ENCODE peak calls at places on chromosome 9, in eight cellular contexts. One of them, this sample, is unnamed.

GRCh38 chr9:84744195-84744594 is 74.7 kb downstream of the NTRK2 start:
- DNase-seq in GM12891: no peak
- DNase-seq in endothelial cell of umbilical vein: no peak
- DNase-seq in breast epithelium: no peak
- DNase-seq in stomach: no peak
- DNase-seq in H1: no peak
- DNase-seq in esophagus muscularis mucosa: no peak
- DNase-seq in H54: no peak
- DNase-seq in this sample: no peak

GRCh38 chr9:8845376-8845775 is 1045.8 kb upstream of the DMAC1 start:
- DNase-seq in H54: no peak
- DNase-seq in breast epithelium: no peak
- DNase-seq in GM12891: no peak
- DNase-seq in endothelial cell of umbilical vein: no peak
- DNase-seq in esophagus muscularis mucosa: no peak
- DNase-seq in stomach: no peak
- DNase-seq in H1: no peak
- DNase-seq in this sample: no peak

GRCh38 chr9:15191358-15191757 is 115.7 kb downstream of the TTC39B start:
- DNase-seq in H54: no peak
- DNase-seq in H1: no peak
- DNase-seq in GM12891: no peak
- DNase-seq in endothelial cell of umbilical vein: no peak
- DNase-seq in stomach: no peak
- DNase-seq in esophagus muscularis mucosa: no peak
- DNase-seq in breast epithelium: no peak
- DNase-seq in this sample: no peak

GRCh38 chr9:127828262-127829031 is 25.8 kb downstream of the FPGS start:
- DNase-seq in esophagus muscularis mucosa: peak
- DNase-seq in GM12891: no peak
- DNase-seq in endothelial cell of umbilical vein: peak
- DNase-seq in stomach: peak
- DNase-seq in H1: peak
- DNase-seq in breast epithelium: peak
- DNase-seq in H54: no peak
- DNase-seq in this sample: peak

GRCh38 chr9:110049699-110050450 is 158.1 kb downstream of the C9orf152 start:
- DNase-seq in stomach: peak
- DNase-seq in H1: peak
- DNase-seq in GM12891: no peak
- DNase-seq in H54: no peak
- DNase-seq in endothelial cell of umbilical vein: no peak
- DNase-seq in esophagus muscularis mucosa: no peak
- DNase-seq in breast epithelium: no peak
- DNase-seq in this sample: peak

GRCh38 chr9:6348766-6349165 is 20.6 kb downstream of the TPD52L3 start:
- DNase-seq in breast epithelium: no peak
- DNase-seq in GM12891: no peak
- DNase-seq in H54: no peak
- DNase-seq in H1: no peak
- DNase-seq in endothelial cell of umbilical vein: no peak
- DNase-seq in esophagus muscularis mucosa: no peak
- DNase-seq in stomach: no peak
- DNase-seq in this sample: no peak

GRCh38 chr9:37682951-37683350 is 32.2 kb downstream of the FRMPD1 start:
- DNase-seq in H1: no peak
- DNase-seq in breast epithelium: no peak
- DNase-seq in stomach: no peak
- DNase-seq in endothelial cell of umbilical vein: no peak
- DNase-seq in H54: no peak
- DNase-seq in esophagus muscularis mucosa: no peak
- DNase-seq in GM12891: no peak
- DNase-seq in this sample: no peak

GRCh38 chr9:33125441-33125840 is 41.7 kb downstream of the B4GALT1 start:
- DNase-seq in stomach: no peak
- DNase-seq in H1: no peak
- DNase-seq in H54: no peak
- DNase-seq in breast epithelium: no peak
- DNase-seq in GM12891: no peak
- DNase-seq in esophagus muscularis mucosa: no peak
- DNase-seq in endothelial cell of umbilical vein: no peak
- DNase-seq in this sample: no peak

GRCh38 chr9:123562844-123563346 is 206.9 kb downstream of the CRB2 start:
- DNase-seq in stomach: no peak
- DNase-seq in esophagus muscularis mucosa: no peak
- DNase-seq in GM12891: peak
- DNase-seq in H54: peak
- DNase-seq in breast epithelium: no peak
- DNase-seq in H1: no peak
- DNase-seq in endothelial cell of umbilical vein: no peak
- DNase-seq in this sample: no peak

GRCh38 chr9:134024828-134025605 is at the start of gene BRD3OS:
- DNase-seq in breast epithelium: peak
- DNase-seq in esophagus muscularis mucosa: peak
- DNase-seq in H54: peak
- DNase-seq in endothelial cell of umbilical vein: peak
- DNase-seq in stomach: peak
- DNase-seq in GM12891: peak
- DNase-seq in H1: peak
- DNase-seq in this sample: peak
- TF ChIP-seq POLR2A in breast epithelium: no peak
- TF ChIP-seq POLR2A in esophagus muscularis mucosa: no peak
- TF ChIP-seq POLR2A in H54: peak
- TF ChIP-seq POLR2A in endothelial cell of umbilical vein: peak
- TF ChIP-seq POLR2A in stomach: no peak
- TF ChIP-seq POLR2A in GM12891: no peak
- TF ChIP-seq POLR2A in H1: no peak
- TF ChIP-seq POLR2A in this sample: no peak

GRCh38 chr9:35904966-35905781 is 828 bp upstream of the HRCT1 start:
- DNase-seq in endothelial cell of umbilical vein: no peak
- DNase-seq in H1: no peak
- DNase-seq in breast epithelium: no peak
- DNase-seq in esophagus muscularis mucosa: no peak
- DNase-seq in H54: no peak
- DNase-seq in GM12891: no peak
- DNase-seq in stomach: no peak
- DNase-seq in this sample: no peak

GRCh38 chr9:35905912-35906679 is at the start of gene HRCT1:
- DNase-seq in H54: peak
- DNase-seq in esophagus muscularis mucosa: no peak
- DNase-seq in stomach: peak
- DNase-seq in endothelial cell of umbilical vein: peak
- DNase-seq in breast epithelium: peak
- DNase-seq in H1: no peak
- DNase-seq in GM12891: no peak
- DNase-seq in this sample: peak

GRCh38 chr9:35907732-35908483 is 1.4 kb upstream of the SPAAR start:
- DNase-seq in stomach: peak
- DNase-seq in endothelial cell of umbilical vein: peak
- DNase-seq in H54: peak
- DNase-seq in breast epithelium: no peak
- DNase-seq in GM12891: no peak
- DNase-seq in esophagus muscularis mucosa: no peak
- DNase-seq in H1: peak
- DNase-seq in this sample: no peak

GRCh38 chr9:35908484-35909125 is 685 bp upstream of the SPAAR start:
- DNase-seq in esophagus muscularis mucosa: no peak
- DNase-seq in H1: no peak
- DNase-seq in breast epithelium: no peak
- DNase-seq in endothelial cell of umbilical vein: no peak
- DNase-seq in stomach: no peak
- DNase-seq in GM12891: no peak
- DNase-seq in H54: no peak
- DNase-seq in this sample: no peak

GRCh38 chr9:35906923-35907699 is 1.1 kb downstream of the HRCT1 start:
- DNase-seq in H1: no peak
- DNase-seq in stomach: no peak
- DNase-seq in H54: no peak
- DNase-seq in GM12891: no peak
- DNase-seq in breast epithelium: no peak
- DNase-seq in esophagus muscularis mucosa: no peak
- DNase-seq in endothelial cell of umbilical vein: peak
- DNase-seq in this sample: no peak
- TF ChIP-seq POLR2A in H1: no peak
- TF ChIP-seq POLR2A in stomach: no peak
- TF ChIP-seq POLR2A in H54: no peak
- TF ChIP-seq POLR2A in GM12891: no peak
- TF ChIP-seq POLR2A in breast epithelium: no peak
- TF ChIP-seq POLR2A in esophagus muscularis mucosa: no peak
- TF ChIP-seq POLR2A in endothelial cell of umbilical vein: no peak
- TF ChIP-seq POLR2A in this sample: no peak

DNA sequence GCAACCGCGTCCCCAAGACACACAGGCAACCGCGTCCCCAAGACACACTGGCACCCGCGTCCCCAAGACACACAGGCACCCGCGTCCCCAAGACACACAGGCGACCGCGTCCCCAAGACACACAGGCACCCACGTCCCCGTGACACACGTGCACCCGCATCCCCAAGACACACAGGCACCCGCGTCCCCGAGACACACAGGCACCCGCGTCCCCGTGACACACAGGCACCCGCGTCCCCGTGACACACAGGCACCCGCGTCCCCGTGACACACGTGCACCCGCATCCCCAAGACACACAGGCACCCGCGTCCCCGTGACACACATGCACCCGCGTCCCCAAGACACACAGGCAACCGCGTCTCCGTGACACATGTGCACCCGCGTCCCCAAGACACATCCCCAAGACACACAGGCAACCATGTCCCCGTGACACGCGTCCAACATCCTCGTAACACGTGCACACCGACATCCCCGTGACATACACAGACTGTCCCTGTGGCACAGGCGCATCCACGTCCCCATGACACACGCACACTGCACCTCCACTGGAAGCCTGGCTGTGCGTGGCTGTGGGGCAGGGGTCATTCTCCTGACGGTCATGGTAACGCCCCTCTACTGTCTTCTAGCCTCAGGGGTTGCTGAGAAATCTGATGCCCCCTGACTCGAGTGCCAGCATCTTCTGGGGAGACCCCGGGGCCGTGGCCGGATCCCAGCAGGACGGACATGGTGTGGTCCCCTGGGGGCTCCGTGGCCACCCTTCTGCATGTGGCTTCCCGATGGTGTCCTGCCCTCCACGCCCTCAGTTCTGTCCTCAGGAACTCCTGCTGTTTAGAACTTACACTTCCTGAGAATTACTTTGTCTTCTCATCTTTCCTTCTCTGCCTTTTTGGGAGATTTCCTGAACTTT is 24.1 kb downstream of the EXD3 start:
- DNase-seq in GM12891: no peak
- DNase-seq in endothelial cell of umbilical vein: no peak
- DNase-seq in stomach: no peak
- DNase-seq in breast epithelium: no peak
- DNase-seq in esophagus muscularis mucosa: no peak
- DNase-seq in H54: no peak
- DNase-seq in H1: no peak
- DNase-seq in this sample: no peak
- TF ChIP-seq POLR2A in GM12891: no peak
- TF ChIP-seq POLR2A in endothelial cell of umbilical vein: no peak
- TF ChIP-seq POLR2A in stomach: no peak
- TF ChIP-seq POLR2A in breast epithelium: no peak
- TF ChIP-seq POLR2A in esophagus muscularis mucosa: no peak
- TF ChIP-seq POLR2A in H54: no peak
- TF ChIP-seq POLR2A in H1: no peak
- TF ChIP-seq POLR2A in this sample: no peak

GRCh38 chr9:130174920-130175321 is 2.7 kb downstream of the NCS1 start:
- DNase-seq in esophagus muscularis mucosa: no peak
- DNase-seq in stomach: no peak
- DNase-seq in breast epithelium: no peak
- DNase-seq in H1: no peak
- DNase-seq in GM12891: no peak
- DNase-seq in endothelial cell of umbilical vein: no peak
- DNase-seq in H54: no peak
- DNase-seq in this sample: no peak
- TF ChIP-seq POLR2A in esophagus muscularis mucosa: no peak
- TF ChIP-seq POLR2A in stomach: no peak
- TF ChIP-seq POLR2A in breast epithelium: no peak
- TF ChIP-seq POLR2A in H1: no peak
- TF ChIP-seq POLR2A in GM12891: no peak
- TF ChIP-seq POLR2A in endothelial cell of umbilical vein: no peak
- TF ChIP-seq POLR2A in H54: no peak
- TF ChIP-seq POLR2A in this sample: no peak

GRCh38 chr9:35257986-35258664 is 96.3 kb downstream of the UNC13B start:
- DNase-seq in H54: no peak
- DNase-seq in endothelial cell of umbilical vein: no peak
- DNase-seq in esophagus muscularis mucosa: no peak
- DNase-seq in breast epithelium: no peak
- DNase-seq in H1: no peak
- DNase-seq in GM12891: no peak
- DNase-seq in stomach: no peak
- DNase-seq in this sample: no peak
- TF ChIP-seq POLR2A in H54: no peak
- TF ChIP-seq POLR2A in endothelial cell of umbilical vein: no peak
- TF ChIP-seq POLR2A in esophagus muscularis mucosa: no peak
- TF ChIP-seq POLR2A in breast epithelium: no peak
- TF ChIP-seq POLR2A in H1: no peak
- TF ChIP-seq POLR2A in GM12891: no peak
- TF ChIP-seq POLR2A in stomach: no peak
- TF ChIP-seq POLR2A in this sample: no peak

GRCh38 chr9:99004115-99004514 is 60.4 kb downstream of the COL15A1 start:
- DNase-seq in endothelial cell of umbilical vein: no peak
- DNase-seq in stomach: no peak
- DNase-seq in H1: no peak
- DNase-seq in GM12891: no peak
- DNase-seq in breast epithelium: no peak
- DNase-seq in H54: no peak
- DNase-seq in esophagus muscularis mucosa: no peak
- DNase-seq in this sample: no peak

GRCh38 chr9:99000480-99001395 is 57.0 kb downstream of the COL15A1 start:
- DNase-seq in breast epithelium: no peak
- DNase-seq in esophagus muscularis mucosa: no peak
- DNase-seq in H54: peak
- DNase-seq in stomach: peak
- DNase-seq in H1: no peak
- DNase-seq in endothelial cell of umbilical vein: peak
- DNase-seq in GM12891: peak
- DNase-seq in this sample: peak

GRCh38 chr9:98999152-98999525 is 55.4 kb downstream of the COL15A1 start:
- DNase-seq in stomach: no peak
- DNase-seq in GM12891: no peak
- DNase-seq in H54: no peak
- DNase-seq in esophagus muscularis mucosa: no peak
- DNase-seq in breast epithelium: no peak
- DNase-seq in H1: no peak
- DNase-seq in endothelial cell of umbilical vein: no peak
- DNase-seq in this sample: no peak

GRCh38 chr9:99003308-99003707 is 59.6 kb downstream of the COL15A1 start:
- DNase-seq in H1: no peak
- DNase-seq in GM12891: no peak
- DNase-seq in esophagus muscularis mucosa: no peak
- DNase-seq in H54: no peak
- DNase-seq in endothelial cell of umbilical vein: no peak
- DNase-seq in breast epithelium: no peak
- DNase-seq in stomach: no peak
- DNase-seq in this sample: no peak

DNA sequence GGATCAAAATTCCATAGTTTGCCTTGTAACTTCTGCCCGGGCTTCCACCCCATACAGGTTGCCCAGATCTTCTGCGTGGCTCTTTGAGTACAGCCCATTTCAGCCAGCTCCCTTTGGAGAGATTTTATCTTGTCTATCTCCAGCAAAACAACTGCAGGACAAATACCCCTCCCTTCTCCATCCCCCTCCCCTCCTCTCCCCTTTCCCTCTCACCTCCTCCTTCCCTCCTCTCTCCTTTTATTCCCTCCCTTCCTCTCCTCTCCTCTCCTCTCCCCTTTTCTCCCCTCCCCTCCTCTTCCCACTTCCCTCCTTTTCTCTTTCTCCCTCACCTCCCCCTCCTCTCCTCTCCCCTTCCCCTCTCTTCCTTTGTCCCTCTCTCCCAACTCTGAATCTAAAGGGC is 58.2 kb downstream of the COL15A1 start:
- DNase-seq in stomach: no peak
- DNase-seq in H54: no peak
- DNase-seq in GM12891: no peak
- DNase-seq in esophagus muscularis mucosa: no peak
- DNase-seq in H1: no peak
- DNase-seq in breast epithelium: no peak
- DNase-seq in endothelial cell of umbilical vein: no peak
- DNase-seq in this sample: no peak
- TF ChIP-seq POLR2A in stomach: no peak
- TF ChIP-seq POLR2A in H54: no peak
- TF ChIP-seq POLR2A in GM12891: no peak
- TF ChIP-seq POLR2A in esophagus muscularis mucosa: no peak
- TF ChIP-seq POLR2A in H1: no peak
- TF ChIP-seq POLR2A in breast epithelium: no peak
- TF ChIP-seq POLR2A in endothelial cell of umbilical vein: no peak
- TF ChIP-seq POLR2A in this sample: no peak

This sample was measured in erythroblast.